ENCODE peak calls at places on chromosome 13, in ten cellular contexts. One of them, this sample, is unnamed.

GRCh38 chr13:41383400-41383799 is 72.3 kb downstream of the NAA16 start:
- DNase-seq in heart right ventricle: no peak
- DNase-seq in heart left ventricle: no peak
- DNase-seq in prostate gland: no peak
- DNase-seq in AG10803: peak; percentile 8
- DNase-seq in IMR-90: peak; percentile 61
- DNase-seq in Peyer's patch: no peak
- DNase-seq in pancreas: no peak
- DNase-seq in bronchial epithelial cell: no peak
- DNase-seq in CD4-positive, alpha-beta memory T cell: no peak
- DNase-seq in this sample: no peak

GRCh38 chr13:25423831-25424230 is 52.1 kb downstream of the ATP8A2 start:
- DNase-seq in heart right ventricle: no peak
- DNase-seq in heart left ventricle: no peak
- DNase-seq in prostate gland: no peak
- DNase-seq in AG10803: no peak
- DNase-seq in IMR-90: no peak
- DNase-seq in Peyer's patch: no peak
- DNase-seq in pancreas: no peak
- DNase-seq in bronchial epithelial cell: no peak
- DNase-seq in CD4-positive, alpha-beta memory T cell: no peak
- DNase-seq in this sample: no peak

GRCh38 chr13:114226088-114226487 is 8.6 kb upstream of the CDC16 start:
- DNase-seq in heart right ventricle: no peak
- DNase-seq in heart left ventricle: no peak
- DNase-seq in prostate gland: no peak
- DNase-seq in AG10803: peak; percentile 13
- DNase-seq in IMR-90: no peak
- DNase-seq in Peyer's patch: no peak
- DNase-seq in pancreas: no peak
- DNase-seq in bronchial epithelial cell: no peak
- DNase-seq in CD4-positive, alpha-beta memory T cell: no peak
- DNase-seq in this sample: no peak

GRCh38 chr13:27311518-27312208 is 41.0 kb downstream of the RASL11A start:
- DNase-seq in heart right ventricle: no peak
- DNase-seq in heart left ventricle: no peak
- DNase-seq in prostate gland: no peak
- DNase-seq in AG10803: no peak
- DNase-seq in IMR-90: no peak
- DNase-seq in Peyer's patch: no peak
- DNase-seq in pancreas: no peak
- DNase-seq in bronchial epithelial cell: no peak
- DNase-seq in CD4-positive, alpha-beta memory T cell: no peak
- DNase-seq in this sample: no peak

GRCh38 chr13:38755792-38756191 is 68.9 kb downstream of the FREM2 start:
- DNase-seq in heart right ventricle: no peak
- DNase-seq in heart left ventricle: no peak
- DNase-seq in prostate gland: no peak
- DNase-seq in AG10803: no peak
- DNase-seq in IMR-90: no peak
- DNase-seq in Peyer's patch: no peak
- DNase-seq in pancreas: no peak
- DNase-seq in bronchial epithelial cell: no peak
- DNase-seq in CD4-positive, alpha-beta memory T cell: no peak
- DNase-seq in this sample: no peak

GRCh38 chr13:27928805-27929753 is 9.3 kb downstream of the PDX1 start:
- DNase-seq in heart right ventricle: no peak
- DNase-seq in heart left ventricle: no peak
- DNase-seq in prostate gland: no peak
- DNase-seq in AG10803: no peak
- DNase-seq in IMR-90: no peak
- DNase-seq in Peyer's patch: no peak
- DNase-seq in pancreas: no peak
- DNase-seq in bronchial epithelial cell: no peak
- DNase-seq in CD4-positive, alpha-beta memory T cell: no peak
- DNase-seq in this sample: no peak

GRCh38 chr13:106010836-106011235 is 524.6 kb downstream of the EFNB2 start:
- DNase-seq in heart right ventricle: no peak
- DNase-seq in heart left ventricle: no peak
- DNase-seq in prostate gland: no peak
- DNase-seq in AG10803: no peak
- DNase-seq in IMR-90: no peak
- DNase-seq in Peyer's patch: no peak
- DNase-seq in pancreas: no peak
- DNase-seq in bronchial epithelial cell: no peak
- DNase-seq in CD4-positive, alpha-beta memory T cell: no peak
- DNase-seq in this sample: no peak

GRCh38 chr13:93670858-93671257 is 444.3 kb downstream of the GPC6 start:
- DNase-seq in heart right ventricle: no peak
- DNase-seq in heart left ventricle: no peak
- DNase-seq in prostate gland: no peak
- DNase-seq in AG10803: no peak
- DNase-seq in IMR-90: no peak
- DNase-seq in Peyer's patch: no peak
- DNase-seq in pancreas: no peak
- DNase-seq in bronchial epithelial cell: no peak
- DNase-seq in CD4-positive, alpha-beta memory T cell: no peak
- DNase-seq in this sample: no peak

GRCh38 chr13:58397596-58398387 is 766.2 kb downstream of the PCDH17 start:
- DNase-seq in heart right ventricle: peak; percentile 21
- DNase-seq in heart left ventricle: no peak
- DNase-seq in prostate gland: no peak
- DNase-seq in AG10803: no peak
- DNase-seq in IMR-90: no peak
- DNase-seq in Peyer's patch: no peak
- DNase-seq in pancreas: no peak
- DNase-seq in bronchial epithelial cell: no peak
- DNase-seq in CD4-positive, alpha-beta memory T cell: no peak
- DNase-seq in this sample: no peak
- H3K4me3 ChIP-seq in heart right ventricle: no peak overlapping the region
- H3K4me3 ChIP-seq in heart left ventricle: no peak overlapping the region
- H3K4me3 ChIP-seq in prostate gland: no peak overlapping the region
- H3K4me3 ChIP-seq in AG10803: no peak overlapping the region
- H3K4me3 ChIP-seq in IMR-90: no peak overlapping the region
- H3K4me3 ChIP-seq in Peyer's patch: no peak overlapping the region
- H3K4me3 ChIP-seq in pancreas: no peak overlapping the region
- H3K4me3 ChIP-seq in bronchial epithelial cell: no peak overlapping the region
- H3K4me3 ChIP-seq in CD4-positive, alpha-beta memory T cell: no peak overlapping the region
- H3K4me3 ChIP-seq in this sample: no peak overlapping the region

GRCh38 chr13:75637101-75637774 is 1.1 kb downstream of the LMO7 start:
- DNase-seq in heart right ventricle: no peak
- DNase-seq in heart left ventricle: no peak
- DNase-seq in prostate gland: no peak
- DNase-seq in AG10803: no peak
- DNase-seq in IMR-90: no peak
- DNase-seq in Peyer's patch: no peak
- DNase-seq in pancreas: no peak
- DNase-seq in bronchial epithelial cell: no peak
- DNase-seq in CD4-positive, alpha-beta memory T cell: no peak
- DNase-seq in this sample: no peak

GRCh38 chr13:75636339-75637095 is 387 bp downstream of the LMO7 start:
- DNase-seq in heart right ventricle: peak; percentile 15
- DNase-seq in heart left ventricle: no peak
- DNase-seq in prostate gland: no peak
- DNase-seq in AG10803: peak; percentile 56
- DNase-seq in IMR-90: peak; percentile 46
- DNase-seq in Peyer's patch: peak; percentile 55
- DNase-seq in pancreas: peak; percentile 15
- DNase-seq in bronchial epithelial cell: peak; percentile 11
- DNase-seq in CD4-positive, alpha-beta memory T cell: peak; percentile 62
- DNase-seq in this sample: no peak

GRCh38 chr13:75635621-75636338 is at the start of gene LMO7:
- DNase-seq in heart right ventricle: peak; percentile 61
- DNase-seq in heart left ventricle: peak; percentile 63
- DNase-seq in prostate gland: peak; percentile 74
- DNase-seq in AG10803: peak; percentile 82
- DNase-seq in IMR-90: peak; percentile 52
- DNase-seq in Peyer's patch: peak; percentile 69
- DNase-seq in pancreas: peak; percentile 50
- DNase-seq in bronchial epithelial cell: no peak
- DNase-seq in CD4-positive, alpha-beta memory T cell: peak; percentile 54
- DNase-seq in this sample: no peak

GRCh38 chr13:75641026-75641425 is 4.9 kb downstream of the LMO7 start:
- DNase-seq in heart right ventricle: no peak
- DNase-seq in heart left ventricle: no peak
- DNase-seq in prostate gland: no peak
- DNase-seq in AG10803: no peak
- DNase-seq in IMR-90: no peak
- DNase-seq in Peyer's patch: no peak
- DNase-seq in pancreas: no peak
- DNase-seq in bronchial epithelial cell: no peak
- DNase-seq in CD4-positive, alpha-beta memory T cell: no peak
- DNase-seq in this sample: no peak

DNA sequence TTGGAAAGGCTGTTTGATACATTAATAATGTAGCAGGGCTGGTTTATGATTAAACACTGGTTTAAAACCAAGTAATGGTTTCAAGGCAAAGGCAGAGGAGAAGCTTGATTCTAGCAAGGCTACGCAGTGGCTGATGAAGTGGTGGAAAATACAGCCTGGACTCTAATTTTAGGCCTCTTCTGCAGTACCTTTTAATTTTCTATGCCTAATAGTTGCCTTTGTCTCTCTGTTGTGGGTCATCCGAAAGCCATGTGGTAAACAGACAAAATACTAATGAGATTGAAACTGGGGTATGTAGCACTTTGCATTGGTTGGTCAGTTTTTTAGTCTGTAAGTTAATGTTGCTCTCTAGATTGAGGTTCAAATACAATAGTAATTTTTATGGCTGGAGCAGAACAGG is 3.3 kb downstream of the LMO7 start:
- DNase-seq in heart right ventricle: no peak
- DNase-seq in heart left ventricle: no peak
- DNase-seq in prostate gland: no peak
- DNase-seq in AG10803: no peak
- DNase-seq in IMR-90: no peak
- DNase-seq in Peyer's patch: no peak
- DNase-seq in pancreas: no peak
- DNase-seq in bronchial epithelial cell: no peak
- DNase-seq in CD4-positive, alpha-beta memory T cell: no peak
- DNase-seq in this sample: no peak
- H3K4me3 ChIP-seq in heart right ventricle: no peak overlapping the region
- H3K4me3 ChIP-seq in heart left ventricle: no peak overlapping the region
- H3K4me3 ChIP-seq in prostate gland: no peak overlapping the region
- H3K4me3 ChIP-seq in AG10803: peak overlapping the region; percentile 99
- H3K4me3 ChIP-seq in IMR-90: peak overlapping the region; percentile 17
- H3K4me3 ChIP-seq in Peyer's patch: no peak overlapping the region
- H3K4me3 ChIP-seq in pancreas: no peak overlapping the region
- H3K4me3 ChIP-seq in bronchial epithelial cell: no peak overlapping the region
- H3K4me3 ChIP-seq in CD4-positive, alpha-beta memory T cell: no peak overlapping the region
- H3K4me3 ChIP-seq in this sample: no peak overlapping the region

GRCh38 chr13:97456047-97456446 is 22.1 kb downstream of the RAP2A start:
- DNase-seq in heart right ventricle: no peak
- DNase-seq in heart left ventricle: no peak
- DNase-seq in prostate gland: no peak
- DNase-seq in AG10803: no peak
- DNase-seq in IMR-90: no peak
- DNase-seq in Peyer's patch: no peak
- DNase-seq in pancreas: no peak
- DNase-seq in bronchial epithelial cell: no peak
- DNase-seq in CD4-positive, alpha-beta memory T cell: no peak
- DNase-seq in this sample: no peak

GRCh38 chr13:97460853-97461252 is 26.9 kb downstream of the RAP2A start:
- DNase-seq in heart right ventricle: no peak
- DNase-seq in heart left ventricle: no peak
- DNase-seq in prostate gland: no peak
- DNase-seq in AG10803: no peak
- DNase-seq in IMR-90: no peak
- DNase-seq in Peyer's patch: no peak
- DNase-seq in pancreas: no peak
- DNase-seq in bronchial epithelial cell: no peak
- DNase-seq in CD4-positive, alpha-beta memory T cell: no peak
- DNase-seq in this sample: no peak

GRCh38 chr13:97459215-97459772 is 25.3 kb downstream of the RAP2A start:
- DNase-seq in heart right ventricle: no peak
- DNase-seq in heart left ventricle: no peak
- DNase-seq in prostate gland: no peak
- DNase-seq in AG10803: no peak
- DNase-seq in IMR-90: no peak
- DNase-seq in Peyer's patch: no peak
- DNase-seq in pancreas: no peak
- DNase-seq in bronchial epithelial cell: no peak
- DNase-seq in CD4-positive, alpha-beta memory T cell: no peak
- DNase-seq in this sample: no peak

GRCh38 chr13:97454699-97455098 is 20.7 kb downstream of the RAP2A start:
- DNase-seq in heart right ventricle: no peak
- DNase-seq in heart left ventricle: no peak
- DNase-seq in prostate gland: no peak
- DNase-seq in AG10803: no peak
- DNase-seq in IMR-90: no peak
- DNase-seq in Peyer's patch: no peak
- DNase-seq in pancreas: no peak
- DNase-seq in bronchial epithelial cell: no peak
- DNase-seq in CD4-positive, alpha-beta memory T cell: no peak
- DNase-seq in this sample: no peak

DNA sequence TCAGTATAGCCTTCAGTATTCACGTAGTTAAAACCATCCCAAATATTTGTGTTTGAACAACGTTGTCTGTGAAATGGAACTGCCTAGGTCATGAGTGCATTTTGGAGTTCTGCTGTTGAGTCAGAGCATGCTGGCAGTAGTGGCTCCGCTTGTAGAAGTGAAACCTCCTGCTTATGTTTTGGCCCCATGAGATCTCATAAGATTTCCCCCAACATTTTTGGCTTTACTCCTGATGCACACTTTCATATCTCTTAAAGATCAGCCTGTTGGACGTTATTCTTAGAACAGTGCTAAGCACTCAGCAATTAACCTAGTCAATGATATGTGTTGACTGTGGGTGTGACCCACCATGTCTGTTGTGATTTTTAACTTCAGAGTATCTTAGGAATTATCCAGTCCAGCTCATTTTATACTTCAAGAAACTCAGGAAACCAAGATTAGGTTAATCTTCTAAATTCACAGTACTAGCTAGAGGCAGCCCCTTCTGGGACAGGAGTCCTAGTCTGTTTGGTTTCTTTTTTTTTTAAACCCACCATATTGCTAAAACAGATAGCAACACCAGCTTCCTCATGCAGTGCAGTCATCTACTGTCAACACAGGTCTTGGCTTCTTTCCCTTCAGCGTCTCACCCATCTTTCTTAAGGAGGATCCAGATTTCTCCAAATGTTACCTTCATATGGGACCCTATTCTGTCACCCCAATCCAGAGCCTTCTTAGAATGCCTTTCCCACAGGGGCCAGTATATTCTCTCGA is 26.2 kb downstream of the RAP2A start:
- DNase-seq in heart right ventricle: no peak
- DNase-seq in heart left ventricle: no peak
- DNase-seq in prostate gland: no peak
- DNase-seq in AG10803: peak; percentile 25
- DNase-seq in IMR-90: peak; percentile 38
- DNase-seq in Peyer's patch: no peak
- DNase-seq in pancreas: no peak
- DNase-seq in bronchial epithelial cell: no peak
- DNase-seq in CD4-positive, alpha-beta memory T cell: no peak
- DNase-seq in this sample: no peak
- H3K4me3 ChIP-seq in heart right ventricle: no peak overlapping the region
- H3K4me3 ChIP-seq in heart left ventricle: no peak overlapping the region
- H3K4me3 ChIP-seq in prostate gland: no peak overlapping the region
- H3K4me3 ChIP-seq in AG10803: no peak overlapping the region
- H3K4me3 ChIP-seq in IMR-90: no peak overlapping the region
- H3K4me3 ChIP-seq in Peyer's patch: no peak overlapping the region
- H3K4me3 ChIP-seq in pancreas: no peak overlapping the region
- H3K4me3 ChIP-seq in bronchial epithelial cell: no peak overlapping the region
- H3K4me3 ChIP-seq in CD4-positive, alpha-beta memory T cell: no peak overlapping the region
- H3K4me3 ChIP-seq in this sample: no peak overlapping the region

GRCh38 chr13:30864352-30865130 is 41.5 kb upstream of the MEDAG start:
- DNase-seq in heart right ventricle: no peak
- DNase-seq in heart left ventricle: no peak
- DNase-seq in prostate gland: no peak
- DNase-seq in AG10803: peak; percentile 94
- DNase-seq in IMR-90: peak; percentile 98
- DNase-seq in Peyer's patch: no peak
- DNase-seq in pancreas: no peak
- DNase-seq in bronchial epithelial cell: peak; percentile 41
- DNase-seq in CD4-positive, alpha-beta memory T cell: no peak
- DNase-seq in this sample: no peak
- H3K4me3 ChIP-seq in heart right ventricle: no peak overlapping the region
- H3K4me3 ChIP-seq in heart left ventricle: no peak overlapping the region
- H3K4me3 ChIP-seq in prostate gland: no peak overlapping the region
- H3K4me3 ChIP-seq in AG10803: peak overlapping the region; percentile 54
- H3K4me3 ChIP-seq in IMR-90: no peak overlapping the region
- H3K4me3 ChIP-seq in Peyer's patch: no peak overlapping the region
- H3K4me3 ChIP-seq in pancreas: no peak overlapping the region
- H3K4me3 ChIP-seq in bronchial epithelial cell: no peak overlapping the region
- H3K4me3 ChIP-seq in CD4-positive, alpha-beta memory T cell: no peak overlapping the region
- H3K4me3 ChIP-seq in this sample: no peak overlapping the region